ENCODE peak calls at places on chromosome 17, in seven cellular contexts. J is IMR-90, T is cardiac fibroblast, V is breast epithelium, Q is kidney, K is foreskin fibroblast, S is NB4. D is an unnamed sample.

GRCh38 chr17:73399056-73399455 is 87.3 kb upstream of the CDC42EP4 start:
- DNase-seq in J (no peak), T (no peak), V (no peak), Q (peak; percentile 37), K (no peak), S (no peak), D (no peak)

GRCh38 chr17:16483021-16483645 is 8.9 kb downstream of the LRRC75A start:
- DNase-seq in J (no peak), T (no peak), V (no peak), Q (no peak), K (no peak), S (no peak), D (no peak)

GRCh38 chr17:3002538-3003301 is 60.7 kb downstream of the OR1D5 start:
- DNase-seq in J (no peak), T (no peak), V (no peak), Q (peak; percentile 72), K (no peak), S (peak; percentile 71), D (no peak)

GRCh38 chr17:18006495-18007239 is 32.3 kb downstream of the ATPAF2 start:
- DNase-seq in J (no peak), T (no peak), V (no peak), Q (peak; percentile 64), K (no peak), S (no peak), D (no peak)

GRCh38 chr17:45729284-45729907 is 54.7 kb upstream of the CRHR1 start:
- DNase-seq in J (no peak), T (no peak), V (no peak), Q (no peak), K (no peak), S (no peak), D (no peak)

GRCh38 chr17:7886227-7887037 is 2.2 kb upstream of the CHD3 start:
- DNase-seq in J (peak; percentile 7), T (peak; percentile 16), V (peak; percentile 36), Q (no peak), K (peak; percentile 54), S (peak; percentile 45), D (no peak)

GRCh38 chr17:46202482-46202881 is 9.3 kb upstream of the KANSL1 start:
- DNase-seq in J (no peak), T (no peak), V (no peak), Q (no peak), K (no peak), S (no peak), D (no peak)

GRCh38 chr17:39726617-39727016 is 3.7 kb downstream of the MIEN1 start:
- DNase-seq in J (no peak), T (no peak), V (no peak), Q (no peak), K (no peak), S (no peak), D (no peak)

GRCh38 chr17:60135951-60136666 is 13.7 kb upstream of the CA4 start:
- DNase-seq in J (no peak), T (no peak), V (no peak), Q (peak; percentile 30), K (no peak), S (peak; percentile 36), D (no peak)

GRCh38 chr17:18070861-18071340 is 16.8 kb upstream of the DRG2 start:
- DNase-seq in J (peak; percentile 61), T (peak; percentile 45), V (no peak), Q (no peak), K (peak; percentile 67), S (peak; percentile 91), D (no peak)

GRCh38 chr17:49406791-49407190 is 7.9 kb downstream of the PHB1 start:
- DNase-seq in J (no peak), T (no peak), V (no peak), Q (no peak), K (no peak), S (no peak), D (no peak)

GRCh38 chr17:48236681-48237134 is 129.1 kb downstream of the SNX11 start:
- DNase-seq in J (peak; percentile 69), T (peak; percentile 94), V (no peak), Q (no peak), K (peak; percentile 77), S (no peak), D (no peak)

GRCh38 chr17:76700627-76701470 is 9.9 kb downstream of the MXRA7 start:
- DNase-seq in J (peak; percentile 93), T (peak; percentile 92), V (peak; percentile 77), Q (peak; percentile 75), K (peak; percentile 89), S (peak; percentile 61), D (peak; percentile 61)

GRCh38 chr17:82390015-82390859 is 18.7 kb downstream of the UTS2R start:
- DNase-seq in J (no peak), T (no peak), V (no peak), Q (peak; percentile 67), K (no peak), S (no peak), D (no peak)

GRCh38 chr17:19361975-19362292 is 589 bp downstream of the B9D1 start:
- DNase-seq in J (no peak), T (no peak), V (no peak), Q (no peak), K (no peak), S (no peak), D (no peak)

GRCh38 chr17:29791336-29791735 is 138.7 kb downstream of the SSH2 start:
- DNase-seq in J (no peak), T (no peak), V (no peak), Q (no peak), K (no peak), S (no peak), D (no peak)

GRCh38 chr17:82878545-82878944 is 38.7 kb upstream of the ZNF750 start:
- DNase-seq in J (no peak), T (no peak), V (no peak), Q (no peak), K (no peak), S (peak; percentile 87), D (no peak)

DNA sequence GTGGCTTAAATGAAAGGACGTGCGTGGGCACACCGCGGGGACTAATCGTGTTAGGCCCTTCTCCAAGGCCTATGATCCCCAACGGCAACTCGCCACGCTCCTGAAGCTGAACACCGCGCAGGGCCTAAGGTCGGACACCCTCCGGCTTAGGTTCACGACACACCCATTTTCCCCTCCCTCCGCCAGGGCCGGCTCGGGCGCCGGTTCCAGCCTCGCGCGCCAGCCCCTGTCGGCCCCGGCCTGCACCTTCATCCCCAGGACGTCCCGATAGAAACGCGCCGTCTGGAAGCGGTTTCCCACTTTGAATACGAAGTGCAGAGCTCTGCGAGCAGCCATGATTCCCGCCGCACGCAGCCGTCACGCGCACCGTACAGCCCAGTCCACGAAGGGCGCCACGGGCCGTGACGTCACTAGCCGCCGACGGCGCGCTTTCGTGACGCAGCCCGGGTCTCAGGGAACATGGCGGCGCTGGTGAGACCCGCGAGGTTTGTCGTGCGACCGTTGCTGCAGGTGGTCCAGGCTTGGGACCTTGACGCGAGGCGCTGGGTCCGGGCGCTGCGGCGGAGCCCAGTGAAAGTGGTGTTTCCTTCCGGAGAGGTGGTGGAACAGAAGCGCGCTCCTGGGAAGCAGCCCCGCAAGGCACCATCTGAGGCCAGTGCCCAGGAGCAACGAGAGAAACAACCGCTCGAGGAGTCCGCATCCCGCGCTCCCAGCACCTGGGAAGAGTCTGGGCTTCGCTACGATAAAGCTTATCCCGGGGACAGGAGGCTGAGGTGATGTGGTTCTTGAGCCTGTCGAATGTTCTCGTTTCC is at the start of the genes GLOD4 and MRM3:
- DNase-seq in J (peak; percentile 85), T (peak; percentile 87), V (peak; percentile 92), Q (peak; percentile 97), K (peak; percentile 96), S (peak; percentile 85), D (peak; percentile 24)
- TF ChIP-seq CTCF in J (no peak), T (no peak), V (peak; percentile 38), Q (peak; percentile 16), K (no peak), S (no peak), D (no peak)

DNA sequence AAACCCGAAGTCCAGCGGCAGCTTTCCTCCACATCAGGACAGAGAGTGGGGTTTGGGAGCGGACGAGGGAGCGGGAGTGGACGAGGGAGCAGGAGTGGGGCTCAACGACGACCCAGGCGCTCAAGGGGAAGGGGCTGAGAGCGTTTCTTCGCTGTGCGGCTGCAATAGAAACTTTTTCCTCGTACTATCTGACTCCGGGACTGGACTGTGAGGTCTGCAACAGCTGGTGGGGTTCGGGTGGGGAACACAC is 1.4 kb downstream of the FAM20A start:
- DNase-seq in J (no peak), T (no peak), V (no peak), Q (no peak), K (no peak), S (no peak), D (no peak)
- H3K4me3 ChIP-seq in J (no peak overlapping the region), T (peak overlapping the region; percentile 77), V (peak overlapping the region; percentile 86), Q (peak overlapping the region; percentile 58), K (peak overlapping the region; percentile 75), S (no peak overlapping the region), D (peak overlapping the region; percentile 51)

DNA sequence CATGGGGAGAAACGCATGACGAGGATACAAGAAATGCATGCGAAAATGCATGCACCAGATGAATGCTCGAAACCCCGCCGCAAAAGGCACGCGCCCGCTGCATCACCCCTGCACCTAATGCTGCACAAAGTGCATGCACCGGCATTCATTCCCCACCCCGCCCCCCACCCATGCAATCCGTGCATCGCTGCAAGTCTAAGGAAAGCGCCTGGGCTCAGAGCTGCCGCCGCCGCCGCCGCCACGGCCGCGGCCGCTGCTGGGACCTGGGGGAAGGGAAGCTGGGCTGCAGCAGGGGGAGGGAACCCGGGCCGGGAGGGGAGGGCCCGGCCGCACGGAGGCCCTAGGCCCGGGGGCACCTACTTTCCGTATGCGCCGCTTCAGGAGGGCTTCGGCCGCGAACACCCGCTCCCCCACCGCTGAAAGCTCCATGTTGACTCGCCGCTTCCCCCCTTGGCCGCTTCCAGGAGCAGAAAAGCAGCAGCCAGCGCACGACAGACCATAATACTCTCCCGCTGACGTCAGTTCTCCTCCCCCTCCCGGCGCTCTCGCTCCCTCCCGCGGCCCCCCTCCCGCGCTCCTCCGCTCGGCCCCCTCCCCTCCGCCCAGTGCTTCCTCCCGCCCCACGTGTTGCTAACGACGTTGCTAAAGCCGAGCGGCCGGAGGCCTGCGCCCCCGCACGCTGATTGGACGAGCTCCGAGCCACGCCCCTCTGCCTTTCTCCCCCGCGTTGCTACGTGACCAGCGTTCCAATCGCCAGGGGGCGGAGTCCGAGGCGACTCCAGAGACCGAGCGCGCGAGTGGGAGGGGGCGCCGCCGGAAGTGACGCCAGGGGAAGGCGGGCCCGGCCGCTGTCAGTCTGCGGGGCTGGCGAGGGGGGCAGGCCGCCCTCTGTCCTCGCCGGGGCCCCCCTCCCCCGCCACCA is at the start of gene CBX8:
- DNase-seq in J (peak; percentile 99), T (peak; percentile 99), V (peak; percentile 99), Q (peak; percentile 100), K (peak; percentile 100), S (peak; percentile 99), D (peak; percentile 96)
- TF ChIP-seq CTCF in J (peak; percentile 48), T (no peak), V (no peak), Q (no peak), K (no peak), S (no peak), D (peak; percentile 8)

GRCh38 chr17:74797824-74798223 is 21.7 kb upstream of the NAT9 start:
- DNase-seq in J (no peak), T (no peak), V (no peak), Q (no peak), K (peak; percentile 30), S (no peak), D (no peak)

GRCh38 chr17:74792586-74792985 is 16.4 kb upstream of the NAT9 start:
- DNase-seq in J (no peak), T (no peak), V (no peak), Q (no peak), K (no peak), S (no peak), D (no peak)

GRCh38 chr17:74796211-74796610 is 20.1 kb upstream of the NAT9 start:
- DNase-seq in J (no peak), T (no peak), V (no peak), Q (no peak), K (no peak), S (no peak), D (no peak)

GRCh38 chr17:74798239-74798707 is 22.1 kb upstream of the NAT9 start:
- DNase-seq in J (peak; percentile 36), T (no peak), V (no peak), Q (no peak), K (peak; percentile 56), S (no peak), D (no peak)

GRCh38 chr17:74795327-74796020 is 19.3 kb upstream of the NAT9 start:
- DNase-seq in J (no peak), T (no peak), V (no peak), Q (no peak), K (no peak), S (no peak), D (no peak)
- H3K4me3 ChIP-seq in J (no peak overlapping the region), T (no peak overlapping the region), V (no peak overlapping the region), Q (no peak overlapping the region), K (no peak overlapping the region), S (no peak overlapping the region), D (no peak overlapping the region)